ENCODE peak calls at places on chromosome 17, in eight cellular contexts. S, J, O, Z, H, E, F and D are unnamed samples.
A peak's percentile ranks its signal among the peaks of the same experiment; 100 is the strongest.

GRCh38 chr17:63137163-63137562 is 171.1 kb downstream of the TANC2 start:
- DNase-seq in O (no peak), E (no peak), Z (no peak), S (no peak), H (no peak), J (no peak), F (no peak), D (no peak)

GRCh38 chr17:13598353-13599167 is 3.2 kb downstream of the HS3ST3A1 start:
- DNase-seq in E (no peak), J (no peak), H (peak; percentile 35), O (no peak), Z (no peak), S (no peak), F (no peak), D (no peak)

GRCh38 chr17:78725448-78726021 is 56.5 kb downstream of the CYTH1 start:
- DNase-seq in Z (no peak), J (no peak), F (no peak), E (peak; percentile 55), S (no peak), H (no peak), O (no peak), D (peak; percentile 99)

GRCh38 chr17:26782153-26782552 is 511.8 kb upstream of the WSB1 start:
- DNase-seq in F (no peak), O (no peak), Z (no peak), H (no peak), E (no peak), J (no peak), S (no peak), D (no peak)

GRCh38 chr17:57459286-57459915 is 203.1 kb downstream of the MSI2 start:
- DNase-seq in S (no peak), O (peak; percentile 60), E (peak; percentile 39), H (peak; percentile 12), Z (no peak), F (no peak), J (no peak), D (no peak)

GRCh38 chr17:29687601-29688000 is 64.9 kb upstream of the CORO6 start:
- DNase-seq in Z (no peak), O (no peak), S (no peak), J (no peak), H (no peak), F (no peak), E (no peak), D (no peak)

GRCh38 chr17:19021622-19022083 is 17.1 kb upstream of the FAM83G start:
- DNase-seq in F (peak; percentile 14), J (no peak), S (no peak), E (peak; percentile 36), Z (no peak), O (peak; percentile 33), H (no peak), D (peak; percentile 37)

GRCh38 chr17:65173284-65173793 is 36.2 kb downstream of the RGS9 start:
- DNase-seq in Z (no peak), E (peak; percentile 91), J (peak; percentile 13), O (peak; percentile 32), F (peak; percentile 66), S (no peak), H (peak; percentile 21), D (peak; percentile 97)

GRCh38 chr17:74566132-74566753 is 1.1 kb downstream of the CD300H start:
- DNase-seq in O (peak; percentile 67), Z (peak; percentile 36), H (peak; percentile 14), F (no peak), E (peak; percentile 50), J (no peak), S (no peak), D (peak; percentile 31)

GRCh38 chr17:55625516-55625915 is 97.1 kb downstream of the TMEM100 start:
- DNase-seq in E (peak; percentile 41), J (no peak), F (no peak), O (no peak), H (no peak), S (no peak), Z (no peak), D (no peak)

GRCh38 chr17:18173740-18174139 is 9.9 kb upstream of the ALKBH5 start:
- DNase-seq in J (no peak), F (no peak), O (no peak), H (no peak), E (no peak), Z (no peak), S (no peak), D (no peak)

GRCh38 chr17:28726396-28726911 is 421 bp upstream of the TLCD1 start:
- DNase-seq in J (peak; percentile 56), Z (no peak), O (peak; percentile 86), H (peak; percentile 47), F (peak; percentile 57), S (no peak), E (peak; percentile 83), D (no peak)

GRCh38 chr17:48121921-48122650 is 14.5 kb downstream of the SNX11 start:
- DNase-seq in O (no peak), J (no peak), E (no peak), Z (no peak), H (no peak), F (no peak), S (no peak), D (no peak)

GRCh38 chr17:80125656-80126448 is 21.1 kb downstream of the EIF4A3 start:
- DNase-seq in H (peak; percentile 96), J (no peak), O (peak; percentile 94), F (no peak), S (no peak), Z (no peak), E (no peak), D (no peak)
- H3K4me3 ChIP-seq in H (no peak overlapping the region), J (no peak overlapping the region), O (no peak overlapping the region), F (no peak overlapping the region), S (no peak overlapping the region), Z (no peak overlapping the region), E (no peak overlapping the region), D (no peak overlapping the region)

DNA sequence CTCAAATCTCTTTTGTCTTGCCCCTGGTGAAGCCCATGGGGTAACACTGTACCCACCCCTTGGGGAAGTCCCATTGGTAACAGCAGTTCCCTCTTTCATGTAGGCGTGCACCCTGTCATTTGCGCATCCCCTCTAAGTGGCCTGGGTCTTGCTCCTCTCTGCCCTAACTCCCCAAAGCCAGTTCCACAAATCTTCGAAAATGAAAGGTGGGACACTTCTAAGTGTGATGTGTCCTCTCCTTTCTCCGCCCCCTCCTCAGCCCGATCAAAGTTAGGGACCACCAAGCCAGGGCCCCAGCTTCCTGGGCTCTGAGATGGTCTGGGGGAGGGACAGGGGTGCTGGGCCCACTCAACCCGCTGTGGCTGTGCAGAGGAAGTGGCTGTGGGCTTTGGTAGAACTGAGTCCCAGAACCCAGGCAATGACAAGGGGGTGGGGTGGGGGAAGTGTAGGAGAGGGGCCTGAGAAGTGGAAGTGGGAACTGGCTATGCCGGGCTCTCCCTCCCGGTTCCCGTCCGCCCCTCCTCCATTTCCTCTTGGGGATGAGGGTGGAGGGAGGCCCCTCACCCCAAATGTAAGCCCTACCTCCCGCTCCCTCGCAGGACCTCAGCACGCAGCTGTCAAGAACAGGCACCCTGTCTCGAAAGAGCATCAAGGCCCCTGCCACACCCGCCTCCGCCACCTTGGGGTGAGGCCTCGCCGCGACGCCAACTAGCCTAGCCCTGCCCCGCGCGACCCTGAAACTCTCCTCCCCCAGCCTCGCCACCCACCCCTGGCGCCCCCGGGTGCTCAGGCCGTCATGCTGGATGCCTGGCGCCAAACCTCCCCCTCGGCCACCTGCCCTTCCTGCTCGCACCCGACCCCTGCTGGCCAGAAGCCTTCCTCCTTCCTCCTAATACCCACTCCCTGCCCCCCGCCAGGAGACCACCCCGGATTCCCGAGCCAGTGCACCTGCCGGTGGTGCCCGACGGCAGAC is 8.7 kb downstream of the ABI3 start:
- DNase-seq in F (peak; percentile 58), O (no peak), H (no peak), S (no peak), Z (no peak), E (peak; percentile 46), J (peak; percentile 29), D (peak; percentile 59)
- H3K4me3 ChIP-seq in F (peak overlapping the region; percentile 41), O (no peak overlapping the region), H (no peak overlapping the region), S (no peak overlapping the region), Z (no peak overlapping the region), E (peak overlapping the region; percentile 41), J (no peak overlapping the region), D (no peak overlapping the region)

GRCh38 chr17:61575352-61575975 is 15.6 kb downstream of the NACA2 start:
- DNase-seq in J (no peak), E (no peak), O (no peak), S (no peak), H (no peak), Z (no peak), F (no peak), D (no peak)
- H3K4me3 ChIP-seq in J (no peak overlapping the region), E (no peak overlapping the region), O (no peak overlapping the region), S (no peak overlapping the region), H (no peak overlapping the region), Z (no peak overlapping the region), F (no peak overlapping the region), D (no peak overlapping the region)

GRCh38 chr17:70621593-70621992 is 452.3 kb downstream of the KCNJ2 start:
- DNase-seq in J (no peak), H (no peak), S (no peak), F (no peak), Z (no peak), O (peak; percentile 4), E (no peak), D (no peak)

GRCh38 chr17:70624208-70624607 is 454.9 kb downstream of the KCNJ2 start:
- DNase-seq in F (no peak), S (no peak), O (no peak), Z (no peak), J (no peak), E (no peak), H (no peak), D (no peak)

GRCh38 chr17:70622382-70623260 is 453.3 kb downstream of the KCNJ2 start:
- DNase-seq in O (peak; percentile 38), S (no peak), F (no peak), Z (no peak), E (peak; percentile 7), J (peak; percentile 39), H (peak; percentile 2), D (peak; percentile 33)
- H3K4me3 ChIP-seq in O (no peak overlapping the region), S (no peak overlapping the region), F (no peak overlapping the region), Z (no peak overlapping the region), E (no peak overlapping the region), J (no peak overlapping the region), H (no peak overlapping the region), D (no peak overlapping the region)

GRCh38 chr17:16987001-16987829 is 15.3 kb upstream of the TNFRSF13B start:
- DNase-seq in O (no peak), S (no peak), Z (no peak), E (no peak), J (no peak), H (no peak), F (no peak), D (no peak)
- H3K4me3 ChIP-seq in O (no peak overlapping the region), S (no peak overlapping the region), Z (no peak overlapping the region), E (no peak overlapping the region), J (no peak overlapping the region), H (no peak overlapping the region), F (no peak overlapping the region), D (no peak overlapping the region)